ENCODE peak calls at places on chromosomes 12 and 14, in eight cellular contexts. E is AG10803; D is dorsolateral prefrontal cortex; Q is GM12878; L is HCT116; B is CD8-positive, alpha-beta T cell; R is AG04450; U is iPS DF 6.9. A is an unnamed sample.

GRCh38 chr14:25267186-25267585 is 217.2 kb upstream of the STXBP6 start:
- DNase-seq in E (no peak), D (no peak), Q (no peak), L (no peak), B (no peak), R (no peak), U (no peak), A (no peak)

GRCh38 chr14:45201908-45202307 is 51.1 kb downstream of the MIS18BP1 start:
- DNase-seq in E (peak), D (peak), Q (no peak), L (no peak), B (no peak), R (no peak), U (no peak), A (no peak)

GRCh38 chr12:6372403-6373003 is 2.9 kb downstream of the SCNN1A start:
- DNase-seq in E (peak), D (no peak), Q (no peak), L (peak), B (no peak), R (no peak), U (no peak), A (no peak)

GRCh38 chr12:75389061-75389460 is 1.8 kb upstream of the GLIPR1L2 start:
- DNase-seq in E (peak), D (no peak), Q (no peak), L (peak), B (no peak), R (no peak), U (no peak), A (no peak)

GRCh38 chr12:122834921-122835692 is at the start of gene HIP1R:
- DNase-seq in E (no peak), D (no peak), Q (no peak), L (peak), B (peak), R (no peak), U (no peak), A (no peak)

GRCh38 chr12:15728118-15728598 is 61.0 kb downstream of the EPS8 start:
- DNase-seq in E (peak), D (no peak), Q (no peak), L (peak), B (no peak), R (peak), U (no peak), A (no peak)

GRCh38 chr12:66516133-66516532 is 162.7 kb downstream of the GRIP1 start:
- DNase-seq in E (peak), D (no peak), Q (no peak), L (no peak), B (no peak), R (no peak), U (no peak), A (no peak)

GRCh38 chr14:106308839-106309389 is 782.5 kb downstream of the TMEM121 start:
- DNase-seq in E (no peak), D (no peak), Q (peak), L (no peak), B (peak), R (no peak), U (no peak), A (peak)

GRCh38 chr14:39592390-39592789 is 160.2 kb upstream of the FBXO33 start:
- DNase-seq in E (no peak), D (no peak), Q (no peak), L (no peak), B (no peak), R (no peak), U (no peak), A (no peak)

GRCh38 chr12:114821571-114821970 is 137.6 kb upstream of the TBX3 start:
- DNase-seq in E (peak), D (no peak), Q (no peak), L (no peak), B (no peak), R (no peak), U (no peak), A (no peak)

GRCh38 chr14:74348241-74348734 is at the start of gene VRTN:
- DNase-seq in E (no peak), D (no peak), Q (no peak), L (no peak), B (no peak), R (no peak), U (peak), A (no peak)

GRCh38 chr12:72610854-72611358 is 338.7 kb downstream of the TRHDE start:
- DNase-seq in E (no peak), D (no peak), Q (no peak), L (no peak), B (no peak), R (no peak), U (no peak), A (no peak)

GRCh38 chr14:22955702-22956575 is 951 bp downstream of the HAUS4 start:
- DNase-seq in E (no peak), D (no peak), Q (no peak), L (no peak), B (no peak), R (no peak), U (no peak), A (no peak)

GRCh38 chr12:122471324-122472226 is 29.2 kb downstream of the ZCCHC8 start:
- DNase-seq in E (peak), D (no peak), Q (no peak), L (peak), B (peak), R (peak), U (no peak), A (no peak)

GRCh38 chr14:68956728-68957127 is 22.4 kb downstream of the ACTN1 start:
- DNase-seq in E (peak), D (no peak), Q (no peak), L (no peak), B (no peak), R (no peak), U (no peak), A (no peak)
- H3K4me3 ChIP-seq in E (peak), D (no peak), Q (no peak), L (no peak), B (peak), R (no peak), U (no peak), A (no peak)

DNA sequence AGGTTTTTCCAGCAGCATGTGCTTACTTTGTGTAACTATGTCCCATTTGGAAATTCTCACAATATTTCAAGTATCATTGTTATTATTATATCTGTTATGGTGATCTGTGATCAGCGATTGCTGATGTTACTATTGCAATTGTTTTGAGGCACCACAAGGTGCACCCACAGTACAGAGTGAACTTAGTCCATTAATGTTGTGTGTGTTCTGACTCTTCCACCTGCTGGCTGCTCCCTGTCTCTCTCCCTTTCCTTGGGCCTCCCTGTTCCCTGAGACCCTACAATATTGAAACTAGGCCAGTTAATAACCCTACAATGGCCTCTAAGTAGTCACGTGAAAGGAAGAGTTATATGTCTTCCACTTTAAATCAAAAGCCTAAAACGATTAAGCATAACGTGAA is 153.9 kb downstream of the PIK3C2G start:
- DNase-seq in E (no peak), D (no peak), Q (no peak), L (no peak), B (no peak), R (no peak), U (no peak), A (no peak)
- H3K4me3 ChIP-seq in E (no peak), D (no peak), Q (no peak), L (no peak), B (no peak), R (no peak), U (no peak), A (no peak)

GRCh38 chr14:32779845-32780244 is 158.8 kb upstream of the NPAS3 start:
- DNase-seq in E (no peak), D (no peak), Q (no peak), L (no peak), B (no peak), R (no peak), U (no peak), A (no peak)
- H3K4me3 ChIP-seq in E (no peak), D (no peak), Q (no peak), L (no peak), B (no peak), R (no peak), U (no peak), A (no peak)

DNA sequence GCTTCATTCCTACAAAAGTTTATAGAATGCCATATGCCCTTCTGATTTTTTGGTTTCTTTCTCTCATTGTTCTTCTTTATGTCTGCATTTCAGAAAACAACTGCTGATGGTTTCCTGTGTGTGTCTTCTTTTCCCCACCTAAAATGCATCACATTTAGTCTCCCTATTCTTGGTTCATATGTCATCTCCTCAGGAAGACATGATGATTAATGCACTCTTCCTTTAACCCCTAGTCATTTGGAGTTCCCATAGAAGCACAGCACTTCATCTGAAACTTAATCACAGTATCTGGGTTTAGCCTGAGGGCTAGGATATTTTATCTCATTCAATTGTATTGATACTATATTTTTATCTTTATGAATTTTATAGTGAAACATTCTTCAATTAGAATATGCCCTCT is 21.5 kb downstream of the GNPNAT1 start:
- DNase-seq in E (no peak), D (no peak), Q (no peak), L (no peak), B (no peak), R (no peak), U (no peak), A (no peak)
- H3K4me3 ChIP-seq in E (no peak), D (no peak), Q (no peak), L (no peak), B (no peak), R (no peak), U (no peak), A (no peak)

GRCh38 chr14:70842851-70843462 is 33.6 kb upstream of the MAP3K9 start:
- DNase-seq in E (peak), D (no peak), Q (no peak), L (no peak), B (no peak), R (no peak), U (no peak), A (no peak)
- H3K4me3 ChIP-seq in E (no peak), D (no peak), Q (no peak), L (no peak), B (no peak), R (no peak), U (no peak), A (no peak)